ENCODE peak calls at places on chromosomes 4 and X, in eight cellular contexts. O, L, Z, F, T, Q, B and V are unnamed samples.

GRCh38 chr4:143882892-143883291 is 22.5 kb downstream of the GYPE start:
- DNase-seq in F (no peak), O (no peak), T (no peak), Z (no peak), L (no peak), Q (no peak), B (no peak), V (no peak)

GRCh38 chr4:86338989-86339388 is 20.9 kb downstream of the MAPK10 start:
- DNase-seq in L (peak), Z (no peak), B (no peak), T (no peak), F (peak), O (no peak), Q (no peak), V (no peak)

GRCh38 chr4:76779740-76780459 is 118.0 kb downstream of the SOWAHB start:
- DNase-seq in F (no peak), T (no peak), O (no peak), Z (no peak), L (no peak), B (no peak), Q (no peak), V (no peak)

GRCh38 chr4:149555146-149555545 is 260.5 kb downstream of the IQCM start:
- DNase-seq in Q (no peak), Z (no peak), O (peak), L (peak), B (no peak), T (no peak), F (no peak), V (no peak)

GRCh38 chr4:99859618-99860017 is 34.6 kb downstream of the LAMTOR3 start:
- DNase-seq in B (no peak), O (peak), F (no peak), Q (no peak), L (no peak), T (no peak), Z (peak), V (no peak)

GRCh38 chr4:136124251-136124745 is 1408.0 kb downstream of the PCDH18 start:
- DNase-seq in B (no peak), F (no peak), O (no peak), Q (no peak), L (no peak), T (no peak), Z (no peak), V (no peak)

GRCh38 chrX:17836830-17837229 is 24.3 kb downstream of the RAI2 start:
- DNase-seq in B (no peak), F (no peak), O (peak), T (no peak), Q (peak), L (no peak), Z (no peak), V (no peak)

GRCh38 chr4:75919914-75920313 is 17.7 kb upstream of the PPEF2 start:
- DNase-seq in T (no peak), F (no peak), O (peak), Z (no peak), Q (peak), B (no peak), L (peak), V (no peak)

GRCh38 chr4:84800256-84800655 is 166.2 kb downstream of the WDFY3 start:
- DNase-seq in L (no peak), Q (no peak), F (no peak), B (no peak), O (no peak), T (no peak), Z (no peak), V (no peak)

GRCh38 chr4:109278594-109279031 is 23.8 kb downstream of the COL25A1 start:
- DNase-seq in F (no peak), Z (no peak), O (no peak), B (no peak), Q (no peak), T (no peak), L (no peak), V (no peak)

GRCh38 chrX:20271730-20272129 is 5.0 kb upstream of the RPS6KA3 start:
- DNase-seq in Q (no peak), O (no peak), B (no peak), L (no peak), T (no peak), Z (no peak), F (no peak), V (no peak)

GRCh38 chrX:57135287-57135686 is 1.9 kb downstream of the SPIN2A start:
- DNase-seq in Q (no peak), F (no peak), T (no peak), B (no peak), O (no peak), Z (no peak), L (no peak), V (no peak)

GRCh38 chr4:140689628-140690027 is 66.6 kb downstream of the TBC1D9 start:
- DNase-seq in B (no peak), F (no peak), Q (no peak), O (peak), Z (no peak), T (no peak), L (no peak), V (no peak)

GRCh38 chr4:967113-968104 is 6.0 kb downstream of the DGKQ start:
- DNase-seq in O (peak), Z (no peak), Q (peak), F (no peak), T (no peak), B (no peak), L (no peak), V (no peak)